ENCODE peak calls at places on chromosomes 11 and 22, in nine cellular contexts. Z is NB4, C is tibial nerve, B is fibroblast of the aortic adventitia, J is prostate gland, S is foreskin fibroblast, Y is progenitor cell of endocrine pancreas, T is GM13977, G is dorsolateral prefrontal cortex. D is an unnamed sample.

GRCh38 chr11:58060939-58061672 is 30.4 kb downstream of the OR6Q1 start:
- DNase-seq in Z (no peak), C (no peak), B (peak; percentile 18), J (no peak), S (no peak), Y (no peak), T (no peak), G (no peak), D (peak; percentile 37)

GRCh38 chr11:87061766-87062165 is 24.0 kb downstream of the TMEM135 start:
- DNase-seq in Z (no peak), C (no peak), B (no peak), J (no peak), S (no peak), Y (no peak), T (no peak), G (no peak), D (no peak)

GRCh38 chr11:824292-824880 is 3.3 kb upstream of the CRACR2B start:
- DNase-seq in Z (no peak), C (no peak), B (no peak), J (no peak), S (no peak), Y (no peak), T (no peak), G (no peak), D (no peak)

GRCh38 chr11:121520243-121521144 is 67.7 kb upstream of the SORL1-AS1 start:
- DNase-seq in Z (peak; percentile 9), C (no peak), B (peak; percentile 91), J (no peak), S (peak; percentile 63), Y (no peak), T (no peak), G (no peak), D (peak; percentile 40)

GRCh38 chr11:46357483-46357936 is 10.2 kb downstream of the DGKZ start:
- DNase-seq in Z (peak; percentile 86), C (no peak), B (no peak), J (peak; percentile 80), S (no peak), Y (no peak), T (no peak), G (no peak), D (no peak)

GRCh38 chr11:75482931-75483469 is 42.7 kb downstream of the GDPD5 start:
- DNase-seq in Z (no peak), C (no peak), B (no peak), J (no peak), S (no peak), Y (no peak), T (no peak), G (no peak), D (no peak)

GRCh38 chr11:30091728-30092127 is 74.9 kb upstream of the KCNA4 start:
- DNase-seq in Z (no peak), C (no peak), B (no peak), J (no peak), S (no peak), Y (no peak), T (no peak), G (no peak), D (no peak)

GRCh38 chr11:92846542-92847125 is 122.8 kb upstream of the MTNR1B start:
- DNase-seq in Z (no peak), C (no peak), B (no peak), J (no peak), S (no peak), Y (no peak), T (no peak), G (no peak), D (no peak)

GRCh38 chr22:38075105-38075825 is 8.7 kb downstream of the SLC16A8 start:
- DNase-seq in Z (no peak), C (no peak), B (no peak), J (no peak), S (no peak), Y (no peak), T (no peak), G (no peak), D (no peak)

GRCh38 chr11:12508151-12508740 is 130.9 kb downstream of the PARVA start:
- DNase-seq in Z (no peak), C (peak; percentile 63), B (peak; percentile 95), J (no peak), S (peak; percentile 70), Y (no peak), T (no peak), G (no peak), D (peak; percentile 54)

GRCh38 chr22:49178246-49179005 is 649.2 kb downstream of the BRD1 start:
- DNase-seq in Z (no peak), C (no peak), B (no peak), J (no peak), S (no peak), Y (no peak), T (no peak), G (no peak), D (no peak)

GRCh38 chr11:43806976-43807375 is 73.7 kb upstream of the ALKBH3 start:
- DNase-seq in Z (no peak), C (no peak), B (no peak), J (no peak), S (no peak), Y (no peak), T (no peak), G (no peak), D (no peak)

GRCh38 chr11:110738641-110739040 is 26.4 kb upstream of the ARHGAP20 start:
- DNase-seq in Z (peak; percentile 19), C (no peak), B (no peak), J (no peak), S (no peak), Y (no peak), T (no peak), G (no peak), D (peak; percentile 16)
- TF ChIP-seq CTCF in Z (no peak), C (no peak), B (no peak), J (no peak), S (no peak), Y (no peak), T (no peak), G (no peak), D (no peak)

GRCh38 chr11:66870131-66870530 is 13.3 kb downstream of the LRFN4 start:
- DNase-seq in Z (no peak), C (no peak), B (no peak), J (no peak), S (no peak), Y (no peak), T (no peak), G (no peak), D (no peak)

GRCh38 chr11:66868082-66868725 is 11.3 kb downstream of the LRFN4 start:
- DNase-seq in Z (no peak), C (no peak), B (no peak), J (no peak), S (no peak), Y (no peak), T (no peak), G (no peak), D (no peak)

GRCh38 chr11:66867425-66868040 is 10.7 kb downstream of the LRFN4 start:
- DNase-seq in Z (no peak), C (no peak), B (no peak), J (no peak), S (no peak), Y (no peak), T (no peak), G (no peak), D (no peak)

GRCh38 chr11:66869471-66869870 is 12.6 kb downstream of the LRFN4 start:
- DNase-seq in Z (no peak), C (no peak), B (no peak), J (no peak), S (no peak), Y (no peak), T (no peak), G (no peak), D (no peak)

DNA sequence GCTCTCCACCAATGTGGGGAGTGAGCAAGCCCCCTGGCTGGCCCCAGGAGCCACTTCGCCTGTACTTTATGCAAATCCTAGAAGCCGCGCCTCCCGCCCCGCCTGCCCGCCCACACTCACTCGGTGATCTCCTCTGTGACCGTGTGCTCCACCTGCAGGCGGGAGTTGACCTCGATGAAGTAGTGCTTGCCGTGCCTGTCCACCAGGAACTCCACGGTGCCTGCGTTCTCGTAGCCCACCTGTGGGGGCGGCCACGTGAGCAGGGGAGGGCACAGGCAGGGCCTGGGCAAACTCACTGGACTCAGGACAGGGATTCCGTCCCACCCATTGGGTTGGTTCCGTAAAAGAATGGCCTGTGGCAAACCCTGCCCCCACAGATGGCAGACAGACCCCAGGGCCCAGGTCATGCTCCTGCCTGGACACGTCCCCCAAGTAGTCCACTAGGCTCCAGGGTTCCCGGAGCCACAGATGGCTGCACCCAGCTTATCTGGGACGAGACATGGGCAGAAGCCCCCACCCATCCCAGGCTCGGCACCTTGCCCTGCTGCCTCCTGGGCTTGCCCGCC is 11.9 kb downstream of the LRFN4 start:
- DNase-seq in Z (peak; percentile 71), C (no peak), B (no peak), J (no peak), S (no peak), Y (peak; percentile 61), T (peak; percentile 95), G (no peak), D (no peak)
- TF ChIP-seq CTCF in Z (peak; percentile 34), C (no peak), B (no peak), J (no peak), S (no peak), Y (peak; percentile 61), T (peak; percentile 77), G (no peak), D (no peak)

DNA sequence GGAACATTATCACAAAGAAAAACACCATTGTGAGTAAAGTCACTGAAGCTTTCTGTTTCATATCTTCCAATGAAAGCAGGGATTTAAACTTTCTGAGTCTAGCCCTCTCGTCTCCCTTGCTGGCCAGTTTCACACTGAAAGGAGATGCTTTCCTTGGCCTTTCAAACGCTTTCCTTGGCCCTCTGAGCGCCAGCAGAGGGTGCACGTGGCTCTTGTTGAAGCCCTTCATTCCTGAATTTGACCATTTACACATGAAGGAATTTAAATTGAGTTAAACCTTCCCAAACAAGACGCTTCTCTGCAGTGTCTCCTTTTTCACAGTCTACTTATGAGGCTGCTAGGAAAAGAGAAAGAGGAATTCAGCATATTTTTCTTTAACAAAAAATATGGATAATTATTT is 21.5 kb downstream of the NNMT start:
- DNase-seq in Z (peak; percentile 45), C (no peak), B (peak; percentile 84), J (no peak), S (peak; percentile 47), Y (no peak), T (no peak), G (no peak), D (peak; percentile 78)
- TF ChIP-seq CTCF in Z (peak; percentile 63), C (peak; percentile 30), B (peak; percentile 56), J (no peak), S (peak; percentile 56), Y (peak; percentile 55), T (no peak), G (no peak), D (peak; percentile 36)

DNA sequence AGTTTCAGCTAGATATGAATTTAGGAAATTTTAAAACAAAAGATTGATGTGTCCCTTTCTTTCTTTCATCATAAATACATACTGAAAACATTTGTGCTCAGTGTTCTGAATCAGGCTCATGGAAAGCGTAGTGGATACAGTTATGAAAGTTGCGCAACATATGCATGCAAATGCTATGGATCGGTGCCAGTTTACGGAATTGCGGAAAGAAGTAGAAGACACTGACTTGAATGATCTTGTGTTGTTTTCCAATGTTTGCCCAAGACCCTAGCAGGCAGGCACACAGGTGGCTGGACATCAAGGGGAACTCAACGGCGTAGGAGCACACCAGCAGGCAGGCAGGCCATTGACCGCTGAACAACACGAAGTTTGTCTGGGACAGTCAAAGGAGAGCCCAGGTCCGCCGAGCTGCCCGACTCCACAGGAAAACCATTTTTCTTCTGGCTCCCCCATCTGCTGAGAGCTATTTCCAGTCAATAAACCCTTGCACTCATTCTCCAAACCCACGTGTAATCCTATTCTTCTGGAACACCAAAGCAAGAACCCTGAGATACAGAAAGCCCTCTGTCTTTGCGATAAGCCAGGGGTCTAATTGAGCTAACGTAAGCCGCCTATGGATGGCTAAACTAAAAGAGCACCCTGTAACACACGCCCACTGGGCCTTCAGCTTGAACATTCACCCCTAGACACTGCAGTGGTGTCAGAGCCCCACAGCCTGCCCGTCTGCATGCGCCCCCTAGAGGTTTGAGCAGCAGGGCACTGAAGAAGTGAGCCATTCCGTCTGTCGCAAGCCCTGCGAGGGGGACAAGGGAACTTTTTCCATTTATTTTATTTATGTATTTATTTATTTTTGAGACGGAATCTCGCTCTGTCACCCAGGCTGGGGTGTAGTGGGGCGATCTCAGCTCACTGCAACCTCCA is 7.4 kb upstream of the BIRC3 start:
- DNase-seq in Z (peak; percentile 19), C (no peak), B (no peak), J (no peak), S (no peak), Y (no peak), T (no peak), G (no peak), D (no peak)
- TF ChIP-seq CTCF in Z (peak; percentile 14), C (no peak), B (no peak), J (no peak), S (no peak), Y (peak; percentile 18), T (no peak), G (no peak), D (no peak)

D was measured in cardiac fibroblast.